ENCODE peak calls at places on chromosomes 3 and 15, in seven cellular contexts. W is AG04450, U is PC-3, K is Panc1, V is uterus, H is heart left ventricle, N is stomach. X is an unnamed sample.

GRCh38 chr3:85589145-85589544 is 630.4 kb downstream of the CADM2 start:
- DNase-seq in W (no peak), U (peak; percentile 60), K (no peak), V (no peak), H (no peak), N (no peak), X (no peak)

GRCh38 chr3:155555479-155556065 is 189.3 kb downstream of the PLCH1 start:
- DNase-seq in W (no peak), U (no peak), K (no peak), V (no peak), H (no peak), N (no peak), X (no peak)

GRCh38 chr3:38114052-38114874 is 22.7 kb downstream of the ACAA1 start:
- DNase-seq in W (no peak), U (no peak), K (no peak), V (no peak), H (peak; percentile 48), N (no peak), X (no peak)

GRCh38 chr3:13063225-13063624 is 10.0 kb downstream of the IQSEC1 start:
- DNase-seq in W (no peak), U (peak; percentile 69), K (no peak), V (no peak), H (no peak), N (no peak), X (no peak)

GRCh38 chr3:133661454-133662255 is at the start of gene TOPBP1:
- DNase-seq in W (peak; percentile 29), U (peak; percentile 72), K (no peak), V (peak; percentile 75), H (peak; percentile 90), N (peak; percentile 85), X (peak; percentile 88)

GRCh38 chr15:29920515-29920914 is 98.2 kb upstream of the TJP1 start:
- DNase-seq in W (no peak), U (peak; percentile 97), K (no peak), V (no peak), H (no peak), N (peak; percentile 60), X (no peak)

GRCh38 chr3:65045138-65045537 is 357.3 kb upstream of the ADAMTS9 start:
- DNase-seq in W (no peak), U (no peak), K (no peak), V (no peak), H (no peak), N (no peak), X (no peak)

GRCh38 chr3:44066806-44067205 is 174.9 kb upstream of the TOPAZ1 start:
- DNase-seq in W (no peak), U (peak; percentile 21), K (no peak), V (no peak), H (no peak), N (no peak), X (no peak)

GRCh38 chr15:92693922-92694331 is 38.4 kb upstream of the FAM174B start:
- DNase-seq in W (no peak), U (peak; percentile 49), K (no peak), V (no peak), H (no peak), N (no peak), X (no peak)

GRCh38 chr15:65032823-65033537 is 3.5 kb upstream of the MTFMT start:
- DNase-seq in W (no peak), U (peak; percentile 83), K (peak; percentile 64), V (peak; percentile 53), H (peak; percentile 66), N (peak; percentile 68), X (peak; percentile 85)

GRCh38 chr3:172918165-172918564 is 167.6 kb downstream of the ECT2 start:
- DNase-seq in W (no peak), U (peak; percentile 10), K (no peak), V (no peak), H (no peak), N (no peak), X (no peak)

GRCh38 chr15:41061667-41062066 is 54.4 kb downstream of the INO80 start:
- DNase-seq in W (no peak), U (no peak), K (no peak), V (no peak), H (no peak), N (no peak), X (no peak)
- H3K27me3 ChIP-seq in W (no peaks in the 10 kb centered on the region), U (no peaks in the 10 kb centered on the region), K (no peaks in the 10 kb centered on the region), V (no peaks in the 10 kb centered on the region), H (no peaks in the 10 kb centered on the region), N (no peaks in the 10 kb centered on the region), X (no peaks in the 10 kb centered on the region)

DNA sequence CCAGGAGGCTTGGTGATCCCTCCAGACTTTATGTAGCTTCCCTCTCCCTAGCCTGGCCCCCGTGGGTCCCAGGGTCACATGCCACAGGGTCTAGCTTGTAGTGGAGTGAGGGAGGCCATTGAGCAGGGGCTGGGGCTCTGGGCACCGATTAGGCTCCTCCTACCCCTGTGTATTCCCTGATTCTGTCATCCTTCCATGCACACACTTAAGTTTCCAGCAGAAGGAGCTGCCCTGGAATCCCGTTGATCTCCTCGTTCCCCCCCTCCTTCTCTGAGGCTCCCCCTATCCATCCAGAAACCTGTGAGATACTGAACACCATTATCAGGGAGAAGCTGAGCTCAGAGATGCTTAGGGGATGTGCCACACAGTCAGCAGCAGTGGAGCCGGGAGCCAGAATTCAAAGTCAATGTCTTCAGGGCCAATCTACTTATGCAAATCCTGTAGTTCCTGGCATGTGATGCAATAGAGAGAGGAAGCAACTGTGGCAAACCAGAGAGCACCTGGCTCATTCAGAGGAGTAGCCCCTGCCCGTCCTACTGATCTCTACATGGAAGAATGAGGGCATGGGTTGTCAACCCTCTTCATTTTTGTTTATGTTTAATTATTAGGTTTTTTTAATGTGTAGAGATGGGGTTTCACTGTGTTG is 17.3 kb downstream of the CCDC33 start:
- DNase-seq in W (no peak), U (no peak), K (no peak), V (no peak), H (no peak), N (no peak), X (no peak)
- H3K27me3 ChIP-seq in W (peaks cover 58% of the 10 kb centered on the region), U (peaks cover 20% of the 10 kb centered on the region), K (no peaks in the 10 kb centered on the region), V (no peaks in the 10 kb centered on the region), H (no peaks in the 10 kb centered on the region), N (no peaks in the 10 kb centered on the region), X (no peaks in the 10 kb centered on the region)

GRCh38 chr3:119295816-119296484 is 1.8 kb downstream of the ARHGAP31 start:
- DNase-seq in W (no peak), U (no peak), K (no peak), V (no peak), H (no peak), N (no peak), X (no peak)
- H3K27me3 ChIP-seq in W (no peaks in the 10 kb centered on the region), U (no peaks in the 10 kb centered on the region), K (no peaks in the 10 kb centered on the region), V (no peaks in the 10 kb centered on the region), H (no peaks in the 10 kb centered on the region), N (no peaks in the 10 kb centered on the region), X (no peaks in the 10 kb centered on the region)

DNA sequence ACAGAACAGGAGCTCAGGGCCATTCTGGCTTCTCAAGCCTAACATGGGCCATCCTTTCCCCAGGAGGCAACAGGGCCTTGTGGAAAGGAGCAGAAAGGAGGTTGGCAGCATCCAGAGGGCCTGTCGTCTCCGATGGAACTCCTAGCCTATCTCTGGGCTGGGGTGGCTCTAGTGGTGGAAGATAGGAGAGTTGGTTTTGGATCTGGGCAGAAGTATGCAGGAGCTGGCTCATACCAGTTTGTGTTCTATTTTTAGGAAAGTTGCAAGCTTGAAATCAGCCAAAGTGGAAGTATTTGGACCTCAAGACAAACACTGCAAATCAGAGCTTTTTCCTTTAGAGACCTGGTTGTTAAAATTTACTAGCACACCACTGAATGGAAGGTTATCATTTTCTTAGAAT is 35.4 kb upstream of the XCR1 start:
- DNase-seq in W (no peak), U (no peak), K (no peak), V (no peak), H (no peak), N (no peak), X (no peak)
- H3K27me3 ChIP-seq in W (peaks cover 29% of the 10 kb centered on the region), U (no peaks in the 10 kb centered on the region), K (peaks cover 2% of the 10 kb centered on the region), V (no peaks in the 10 kb centered on the region), H (no peaks in the 10 kb centered on the region), N (no peaks in the 10 kb centered on the region), X (peaks cover 3% of the 10 kb centered on the region)

GRCh38 chr15:66180706-66181105 is 72.8 kb downstream of the MEGF11 start:
- DNase-seq in W (no peak), U (no peak), K (no peak), V (no peak), H (no peak), N (no peak), X (no peak)
- H3K27me3 ChIP-seq in W (peaks cover 35% of the 10 kb centered on the region), U (peaks cover 85% of the 10 kb centered on the region), K (peaks cover 24% of the 10 kb centered on the region), V (no peaks in the 10 kb centered on the region), H (no peaks in the 10 kb centered on the region), N (no peaks in the 10 kb centered on the region), X (peaks cover 14% of the 10 kb centered on the region)

GRCh38 chr3:49867400-49867799 is 2.3 kb downstream of the CAMKV start:
- DNase-seq in W (no peak), U (no peak), K (no peak), V (no peak), H (no peak), N (no peak), X (no peak)
- H3K27me3 ChIP-seq in W (peaks cover 72% of the 10 kb centered on the region), U (peaks cover 3% of the 10 kb centered on the region), K (no peaks in the 10 kb centered on the region), V (peaks cover 6% of the 10 kb centered on the region), H (peaks cover 22% of the 10 kb centered on the region), N (peaks cover 11% of the 10 kb centered on the region), X (peaks cover 59% of the 10 kb centered on the region)

GRCh38 chr3:129349791-129350190 is 71.1 kb downstream of the HMCES start:
- DNase-seq in W (no peak), U (no peak), K (no peak), V (no peak), H (no peak), N (no peak), X (no peak)
- H3K27me3 ChIP-seq in W (peaks cover 20% of the 10 kb centered on the region), U (no peaks in the 10 kb centered on the region), K (no peaks in the 10 kb centered on the region), V (no peaks in the 10 kb centered on the region), H (no peaks in the 10 kb centered on the region), N (no peaks in the 10 kb centered on the region), X (peaks cover under 1% of the 10 kb centered on the region)

GRCh38 chr15:98428253-98428989 is 219.9 kb upstream of the IGF1R start:
- DNase-seq in W (no peak), U (peak; percentile 72), K (no peak), V (peak; percentile 76), H (peak; percentile 83), N (peak; percentile 76), X (peak; percentile 68)
- H3K27me3 ChIP-seq in W (peaks cover 9% of the 10 kb centered on the region), U (peaks cover 30% of the 10 kb centered on the region), K (peaks cover 5% of the 10 kb centered on the region), V (no peaks in the 10 kb centered on the region), H (peaks cover 9% of the 10 kb centered on the region), N (no peaks in the 10 kb centered on the region), X (peaks cover 11% of the 10 kb centered on the region)

X was measured in transverse colon.